ENCODE peak calls at places on chromosome 21, in eight cellular contexts. W, N, H, Z, D, L, I and U are unnamed samples.

GRCh38 chr21:18252686-18253085 is 8.1 kb downstream of the CHODL start:
- DNase-seq in W (no peak), N (no peak), H (no peak), Z (no peak), D (no peak), L (no peak), I (no peak), U (no peak)

GRCh38 chr21:43316156-43316845 is 110.6 kb downstream of the SIK1 start:
- DNase-seq in W (no peak), N (no peak), H (no peak), Z (no peak), D (no peak), L (no peak), I (no peak), U (no peak)

GRCh38 chr21:45281411-45282282 is 6.0 kb downstream of the POFUT2 start:
- DNase-seq in W (no peak), N (no peak), H (no peak), Z (no peak), D (no peak), L (no peak), I (no peak), U (no peak)

GRCh38 chr21:14858309-14858708 is 206.5 kb downstream of the NRIP1 start:
- DNase-seq in W (no peak), N (no peak), H (no peak), Z (no peak), D (no peak), L (no peak), I (no peak), U (no peak)

GRCh38 chr21:42670884-42671283 is 17.5 kb downstream of the PDE9A start:
- DNase-seq in W (no peak), N (no peak), H (no peak), Z (no peak), D (no peak), L (no peak), I (no peak), U (no peak)

GRCh38 chr21:45073301-45074047 is 906 bp upstream of the ADARB1 start:
- DNase-seq in W (peak), N (no peak), H (no peak), Z (peak), D (no peak), L (no peak), I (no peak), U (peak)

GRCh38 chr21:46206163-46207005 is 22.1 kb upstream of the SPATC1L start:
- DNase-seq in W (no peak), N (no peak), H (no peak), Z (no peak), D (no peak), L (no peak), I (no peak), U (no peak)

GRCh38 chr21:24418671-24419070 is 1188.6 kb downstream of the MRPL39 start:
- DNase-seq in W (no peak), N (no peak), H (no peak), Z (no peak), D (no peak), L (no peak), I (no peak), U (no peak)

GRCh38 chr21:28770867-28771661 is 221.6 kb downstream of the LTN1 start:
- DNase-seq in W (no peak), N (peak), H (no peak), Z (no peak), D (no peak), L (no peak), I (no peak), U (no peak)

GRCh38 chr21:45257673-45258341 is 29.9 kb downstream of the POFUT2 start:
- DNase-seq in W (no peak), N (no peak), H (no peak), Z (peak), D (no peak), L (no peak), I (no peak), U (no peak)

GRCh38 chr21:35357041-35357780 is 308.1 kb upstream of the RUNX1 start:
- DNase-seq in W (no peak), N (no peak), H (no peak), Z (no peak), D (no peak), L (no peak), I (no peak), U (no peak)

GRCh38 chr21:29105218-29105617 is 25.2 kb upstream of the MAP3K7CL start:
- DNase-seq in W (no peak), N (no peak), H (peak), Z (no peak), D (no peak), L (no peak), I (no peak), U (no peak)

GRCh38 chr21:41668051-41668541 is 98.8 kb downstream of the RIPK4 start:
- DNase-seq in W (no peak), N (no peak), H (no peak), Z (no peak), D (no peak), L (no peak), I (no peak), U (no peak)

GRCh38 chr21:33747420-33747819 is 105.1 kb downstream of the ITSN1 start:
- DNase-seq in W (no peak), N (no peak), H (no peak), Z (no peak), D (no peak), L (no peak), I (no peak), U (no peak)

GRCh38 chr21:44854664-44855446 is 18.6 kb downstream of the PTTG1IP start:
- DNase-seq in W (no peak), N (no peak), H (no peak), Z (no peak), D (no peak), L (no peak), I (no peak), U (no peak)

GRCh38 chr21:38327984-38328383 is 71.2 kb downstream of the KCNJ15 start:
- DNase-seq in W (no peak), N (no peak), H (no peak), Z (no peak), D (no peak), L (no peak), I (no peak), U (no peak)

GRCh38 chr21:45142469-45142868 is 68.1 kb downstream of the ADARB1 start:
- DNase-seq in W (no peak), N (no peak), H (no peak), Z (no peak), D (no peak), L (peak), I (no peak), U (no peak)

GRCh38 chr21:43654806-43655489 is 4.3 kb downstream of the HSF2BP start:
- DNase-seq in W (no peak), N (peak), H (no peak), Z (no peak), D (no peak), L (no peak), I (no peak), U (no peak)

GRCh38 chr21:36628096-36628495 is 70.8 kb upstream of the SIM2 start:
- DNase-seq in W (no peak), N (no peak), H (no peak), Z (no peak), D (no peak), L (no peak), I (no peak), U (no peak)

GRCh38 chr21:16587141-16587570 is 857.4 kb downstream of the USP25 start:
- DNase-seq in W (no peak), N (peak), H (no peak), Z (no peak), D (peak), L (peak), I (no peak), U (peak)

GRCh38 chr21:19461481-19462205 is 1058.1 kb upstream of the TMPRSS15 start:
- DNase-seq in W (no peak), N (no peak), H (no peak), Z (no peak), D (no peak), L (no peak), I (no peak), U (no peak)

GRCh38 chr21:35226960-35227741 is 178.0 kb upstream of the RUNX1 start:
- DNase-seq in W (peak), N (no peak), H (no peak), Z (no peak), D (no peak), L (no peak), I (no peak), U (no peak)

GRCh38 chr21:29265690-29266479 is 32.8 kb upstream of the BACH1 start:
- DNase-seq in W (peak), N (no peak), H (no peak), Z (no peak), D (no peak), L (no peak), I (no peak), U (no peak)

GRCh38 chr21:17925900-17926299 is 106.7 kb upstream of the C21orf91 start:
- DNase-seq in W (no peak), N (no peak), H (no peak), Z (no peak), D (peak), L (no peak), I (no peak), U (no peak)

GRCh38 chr21:26966978-26967913 is at the start of gene ADAMTS5:
- DNase-seq in W (no peak), N (peak), H (no peak), Z (peak), D (no peak), L (no peak), I (no peak), U (peak)

GRCh38 chr21:45347048-45347711 is 57.8 kb upstream of the COL18A1 start:
- DNase-seq in W (no peak), N (no peak), H (no peak), Z (no peak), D (no peak), L (no peak), I (no peak), U (no peak)

GRCh38 chr21:38645282-38645681 is 147.0 kb upstream of the ERG start:
- DNase-seq in W (no peak), N (peak), H (peak), Z (no peak), D (no peak), L (no peak), I (no peak), U (no peak)

GRCh38 chr21:39400173-39400572 is 45.4 kb downstream of the LCA5L start:
- DNase-seq in W (no peak), N (no peak), H (no peak), Z (no peak), D (no peak), L (no peak), I (no peak), U (no peak)

GRCh38 chr21:38958940-38959685 is 153.4 kb downstream of the ETS2 start:
- DNase-seq in W (no peak), N (no peak), H (peak), Z (no peak), D (no peak), L (peak), I (no peak), U (no peak)

GRCh38 chr21:46320331-46320801 is 3.3 kb downstream of the C21orf58 start:
- DNase-seq in W (no peak), N (no peak), H (no peak), Z (no peak), D (no peak), L (no peak), I (no peak), U (no peak)

GRCh38 chr21:35197191-35197590 is 148.1 kb upstream of the RUNX1 start:
- DNase-seq in W (no peak), N (no peak), H (no peak), Z (no peak), D (no peak), L (no peak), I (no peak), U (no peak)

GRCh38 chr21:31879911-31880310 is 7.1 kb downstream of the HUNK start:
- DNase-seq in W (no peak), N (no peak), H (no peak), Z (no peak), D (no peak), L (no peak), I (no peak), U (no peak)

GRCh38 chr21:38806153-38806941 is 618 bp downstream of the ETS2 start:
- DNase-seq in W (no peak), N (no peak), H (no peak), Z (peak), D (no peak), L (no peak), I (peak), U (no peak)